ENCODE peak calls at places on chromosomes 12 and 14, in four cellular contexts. L is nucleus accumbens, I is A673, D is AG20443. C is an unnamed sample.

GRCh38 chr12:124940393-124941169 is 26.1 kb upstream of the UBC start:
- DNase-seq in D (peak), L (no peak), I (peak), C (no peak)

GRCh38 chr12:101172316-101172715 is 37.7 kb downstream of the SLC5A8 start:
- DNase-seq in L (no peak), I (peak), D (no peak), C (no peak)

GRCh38 chr12:104721065-104721458 is 237.0 kb downstream of the SLC41A2 start:
- DNase-seq in D (no peak), I (no peak), L (no peak), C (no peak)

GRCh38 chr14:104986487-104987164 is 1.0 kb downstream of the CLBA1 start:
- DNase-seq in D (no peak), I (no peak), L (no peak), C (no peak)

GRCh38 chr12:10042167-10042566 is 11.7 kb downstream of the CLEC9A start:
- DNase-seq in D (no peak), I (no peak), L (no peak), C (no peak)

GRCh38 chr14:50599700-50600444 is 39.9 kb downstream of the ATL1 start:
- DNase-seq in I (peak), D (peak), L (no peak), C (no peak)

GRCh38 chr12:110916295-110916875 is 4.0 kb downstream of the MYL2 start:
- DNase-seq in L (no peak), D (no peak), I (peak), C (no peak)

GRCh38 chr12:70154087-70154486 is 89.1 kb upstream of the CNOT2 start:
- DNase-seq in L (no peak), D (no peak), I (no peak), C (no peak)

GRCh38 chr14:100664841-100665425 is 61.8 kb upstream of the DLK1 start:
- DNase-seq in L (no peak), D (peak), I (no peak), C (no peak)

GRCh38 chr12:26614217-26614616 is 218.8 kb downstream of the ITPR2 start:
- DNase-seq in D (peak), I (peak), L (no peak), C (no peak)

GRCh38 chr12:57772429-57773322 is at the start of gene EEF1AKMT3:
- DNase-seq in D (peak), I (peak), L (no peak), C (peak)

GRCh38 chr12:48292030-48292429 is 58.7 kb downstream of the ZNF641 start:
- DNase-seq in I (no peak), L (no peak), D (no peak), C (no peak)

C was measured in stimulated activated naive CD4-positive, alpha-beta T cell treated with Interleukin-2 at 50 U/mL for 16 hours.